ENCODE peak calls at places on chromosomes 6 and 20, in six cellular contexts. One of them, this sample, is unnamed.

GRCh38 chr6:153503810-153504209 is 372.7 kb upstream of the RGS17 start:
- DNase-seq in suprapubic skin: no peak
- DNase-seq in heart right ventricle: no peak
- DNase-seq in NCI-H2081: peak
- DNase-seq in hepatic stellate cell: no peak
- DNase-seq in nephron progenitor cell: peak
- DNase-seq in this sample: no peak

GRCh38 chr6:63509652-63510352 is 62.5 kb upstream of the LOC128125822 start:
- DNase-seq in suprapubic skin: no peak
- DNase-seq in heart right ventricle: peak
- DNase-seq in NCI-H2081: no peak
- DNase-seq in hepatic stellate cell: no peak
- DNase-seq in nephron progenitor cell: no peak
- DNase-seq in this sample: no peak

GRCh38 chr6:42236680-42237473 is 19.2 kb upstream of the MRPS10 start:
- DNase-seq in suprapubic skin: no peak
- DNase-seq in heart right ventricle: no peak
- DNase-seq in NCI-H2081: no peak
- DNase-seq in hepatic stellate cell: no peak
- DNase-seq in nephron progenitor cell: no peak
- DNase-seq in this sample: no peak

GRCh38 chr20:34082232-34082887 is 29.7 kb downstream of the EIF2S2 start:
- DNase-seq in suprapubic skin: no peak
- DNase-seq in heart right ventricle: no peak
- DNase-seq in NCI-H2081: no peak
- DNase-seq in hepatic stellate cell: no peak
- DNase-seq in nephron progenitor cell: no peak
- DNase-seq in this sample: no peak

GRCh38 chr6:126341126-126341525 is 1.2 kb downstream of the CENPW start:
- DNase-seq in suprapubic skin: no peak
- DNase-seq in heart right ventricle: no peak
- DNase-seq in NCI-H2081: no peak
- DNase-seq in hepatic stellate cell: no peak
- DNase-seq in nephron progenitor cell: no peak
- DNase-seq in this sample: no peak

GRCh38 chr20:37379967-37380828 is 34.3 kb downstream of the SRC start:
- DNase-seq in suprapubic skin: no peak
- DNase-seq in heart right ventricle: no peak
- DNase-seq in NCI-H2081: no peak
- DNase-seq in hepatic stellate cell: no peak
- DNase-seq in nephron progenitor cell: no peak
- DNase-seq in this sample: no peak

GRCh38 chr6:151067684-151068596 is 171.8 kb upstream of the AKAP12 start:
- DNase-seq in suprapubic skin: no peak
- DNase-seq in heart right ventricle: peak
- DNase-seq in NCI-H2081: peak
- DNase-seq in hepatic stellate cell: peak
- DNase-seq in nephron progenitor cell: no peak
- DNase-seq in this sample: no peak

GRCh38 chr6:2853766-2854393 is 12.2 kb upstream of the SERPINB1 start:
- DNase-seq in suprapubic skin: no peak
- DNase-seq in heart right ventricle: no peak
- DNase-seq in NCI-H2081: no peak
- DNase-seq in hepatic stellate cell: no peak
- DNase-seq in nephron progenitor cell: peak
- DNase-seq in this sample: no peak

GRCh38 chr6:80338201-80338836 is 231.8 kb downstream of the BCKDHB start:
- DNase-seq in suprapubic skin: no peak
- DNase-seq in heart right ventricle: peak
- DNase-seq in NCI-H2081: peak
- DNase-seq in hepatic stellate cell: no peak
- DNase-seq in nephron progenitor cell: peak
- DNase-seq in this sample: peak

GRCh38 chr6:116386581-116387299 is 16.0 kb downstream of the DSE start:
- DNase-seq in suprapubic skin: no peak
- DNase-seq in heart right ventricle: no peak
- DNase-seq in NCI-H2081: no peak
- DNase-seq in hepatic stellate cell: no peak
- DNase-seq in nephron progenitor cell: no peak
- DNase-seq in this sample: no peak

GRCh38 chr6:142885182-142885867 is 59.7 kb downstream of the HIVEP2 start:
- DNase-seq in suprapubic skin: no peak
- DNase-seq in heart right ventricle: peak
- DNase-seq in NCI-H2081: no peak
- DNase-seq in hepatic stellate cell: peak
- DNase-seq in nephron progenitor cell: peak
- DNase-seq in this sample: no peak

GRCh38 chr20:2130668-2131067 is 29.0 kb downstream of the STK35 start:
- DNase-seq in suprapubic skin: no peak
- DNase-seq in heart right ventricle: no peak
- DNase-seq in NCI-H2081: no peak
- DNase-seq in hepatic stellate cell: no peak
- DNase-seq in nephron progenitor cell: no peak
- DNase-seq in this sample: no peak

GRCh38 chr20:33687370-33687915 is 1.3 kb upstream of the E2F1 start:
- DNase-seq in suprapubic skin: no peak
- DNase-seq in heart right ventricle: no peak
- DNase-seq in NCI-H2081: no peak
- DNase-seq in hepatic stellate cell: no peak
- DNase-seq in nephron progenitor cell: no peak
- DNase-seq in this sample: no peak

This sample was measured in NCI-H1694 treated with DMSO at 0.1 percent for 48 hours.